ENCODE peak calls at places on chromosomes 11 and 22, in nine cellular contexts. One of them, this sample, is unnamed.

GRCh38 chr22:22953796-22954195 is 66.2 kb downstream of the IGLL5 start:
- DNase-seq in A549: no peak
- DNase-seq in astrocyte of the cerebellum: no peak
- DNase-seq in upper lobe of right lung: no peak
- DNase-seq in activated naive CD4-positive, alpha-beta T cell treated with anti-CD3 and anti-CD28 coated beads, Interleukin-2, amount 50 U/mL, for 16 hours: no peak
- DNase-seq in NCI-H446 treated with DMSO at 0.1 percent for 48 hours: no peak
- DNase-seq in hypothalamus: no peak
- DNase-seq in activated CD4-positive, alpha-beta T cell treated with anti-CD3 and anti-CD28 coated beads for 48 hours: no peak
- DNase-seq in CD8-positive, alpha-beta memory T cell: no peak
- DNase-seq in this sample: no peak

GRCh38 chr11:9529333-9529648 is 44.2 kb upstream of the WEE1 start:
- DNase-seq in activated naive CD4-positive, alpha-beta T cell treated with anti-CD3 and anti-CD28 coated beads, Interleukin-2, amount 50 U/mL, for 16 hours: no peak
- DNase-seq in CD8-positive, alpha-beta memory T cell: no peak
- DNase-seq in activated CD4-positive, alpha-beta T cell treated with anti-CD3 and anti-CD28 coated beads for 48 hours: no peak
- DNase-seq in upper lobe of right lung: no peak
- DNase-seq in hypothalamus: no peak
- DNase-seq in astrocyte of the cerebellum: no peak
- DNase-seq in NCI-H446 treated with DMSO at 0.1 percent for 48 hours: peak
- DNase-seq in A549: no peak
- DNase-seq in this sample: no peak

GRCh38 chr22:32967285-32968101 is 90.7 kb downstream of the SYN3 start:
- DNase-seq in CD8-positive, alpha-beta memory T cell: no peak
- DNase-seq in activated naive CD4-positive, alpha-beta T cell treated with anti-CD3 and anti-CD28 coated beads, Interleukin-2, amount 50 U/mL, for 16 hours: no peak
- DNase-seq in astrocyte of the cerebellum: no peak
- DNase-seq in A549: no peak
- DNase-seq in activated CD4-positive, alpha-beta T cell treated with anti-CD3 and anti-CD28 coated beads for 48 hours: no peak
- DNase-seq in hypothalamus: no peak
- DNase-seq in NCI-H446 treated with DMSO at 0.1 percent for 48 hours: no peak
- DNase-seq in upper lobe of right lung: no peak
- DNase-seq in this sample: no peak

GRCh38 chr22:26835929-26836528 is 178.6 kb downstream of the MIAT start:
- DNase-seq in hypothalamus: no peak
- DNase-seq in upper lobe of right lung: no peak
- DNase-seq in activated CD4-positive, alpha-beta T cell treated with anti-CD3 and anti-CD28 coated beads for 48 hours: peak
- DNase-seq in A549: peak
- DNase-seq in astrocyte of the cerebellum: no peak
- DNase-seq in CD8-positive, alpha-beta memory T cell: no peak
- DNase-seq in NCI-H446 treated with DMSO at 0.1 percent for 48 hours: no peak
- DNase-seq in activated naive CD4-positive, alpha-beta T cell treated with anti-CD3 and anti-CD28 coated beads, Interleukin-2, amount 50 U/mL, for 16 hours: peak
- DNase-seq in this sample: peak

GRCh38 chr11:27718853-27719574 is 18.8 kb upstream of the BDNF start:
- DNase-seq in A549: peak
- DNase-seq in astrocyte of the cerebellum: no peak
- DNase-seq in activated naive CD4-positive, alpha-beta T cell treated with anti-CD3 and anti-CD28 coated beads, Interleukin-2, amount 50 U/mL, for 16 hours: no peak
- DNase-seq in CD8-positive, alpha-beta memory T cell: no peak
- DNase-seq in upper lobe of right lung: peak
- DNase-seq in NCI-H446 treated with DMSO at 0.1 percent for 48 hours: no peak
- DNase-seq in activated CD4-positive, alpha-beta T cell treated with anti-CD3 and anti-CD28 coated beads for 48 hours: peak
- DNase-seq in hypothalamus: no peak
- DNase-seq in this sample: no peak

GRCh38 chr22:17083255-17083654 is 1.5 kb upstream of the IL17RA start:
- DNase-seq in A549: no peak
- DNase-seq in activated naive CD4-positive, alpha-beta T cell treated with anti-CD3 and anti-CD28 coated beads, Interleukin-2, amount 50 U/mL, for 16 hours: no peak
- DNase-seq in CD8-positive, alpha-beta memory T cell: no peak
- DNase-seq in astrocyte of the cerebellum: no peak
- DNase-seq in NCI-H446 treated with DMSO at 0.1 percent for 48 hours: no peak
- DNase-seq in activated CD4-positive, alpha-beta T cell treated with anti-CD3 and anti-CD28 coated beads for 48 hours: no peak
- DNase-seq in upper lobe of right lung: no peak
- DNase-seq in hypothalamus: no peak
- DNase-seq in this sample: no peak

GRCh38 chr22:30204742-30205111 is 41.8 kb downstream of the LIF start:
- DNase-seq in A549: no peak
- DNase-seq in upper lobe of right lung: no peak
- DNase-seq in activated naive CD4-positive, alpha-beta T cell treated with anti-CD3 and anti-CD28 coated beads, Interleukin-2, amount 50 U/mL, for 16 hours: no peak
- DNase-seq in activated CD4-positive, alpha-beta T cell treated with anti-CD3 and anti-CD28 coated beads for 48 hours: no peak
- DNase-seq in NCI-H446 treated with DMSO at 0.1 percent for 48 hours: peak
- DNase-seq in CD8-positive, alpha-beta memory T cell: no peak
- DNase-seq in hypothalamus: no peak
- DNase-seq in astrocyte of the cerebellum: peak
- DNase-seq in this sample: no peak

GRCh38 chr11:133905677-133906156 is 51.1 kb downstream of the IGSF9B start:
- DNase-seq in upper lobe of right lung: peak
- DNase-seq in activated CD4-positive, alpha-beta T cell treated with anti-CD3 and anti-CD28 coated beads for 48 hours: no peak
- DNase-seq in A549: no peak
- DNase-seq in hypothalamus: no peak
- DNase-seq in activated naive CD4-positive, alpha-beta T cell treated with anti-CD3 and anti-CD28 coated beads, Interleukin-2, amount 50 U/mL, for 16 hours: no peak
- DNase-seq in NCI-H446 treated with DMSO at 0.1 percent for 48 hours: no peak
- DNase-seq in CD8-positive, alpha-beta memory T cell: peak
- DNase-seq in astrocyte of the cerebellum: no peak
- DNase-seq in this sample: no peak

GRCh38 chr22:30226192-30226832 is 20.2 kb downstream of the LIF start:
- DNase-seq in astrocyte of the cerebellum: no peak
- DNase-seq in activated naive CD4-positive, alpha-beta T cell treated with anti-CD3 and anti-CD28 coated beads, Interleukin-2, amount 50 U/mL, for 16 hours: no peak
- DNase-seq in NCI-H446 treated with DMSO at 0.1 percent for 48 hours: no peak
- DNase-seq in activated CD4-positive, alpha-beta T cell treated with anti-CD3 and anti-CD28 coated beads for 48 hours: no peak
- DNase-seq in A549: peak
- DNase-seq in hypothalamus: no peak
- DNase-seq in upper lobe of right lung: no peak
- DNase-seq in CD8-positive, alpha-beta memory T cell: no peak
- DNase-seq in this sample: no peak

GRCh38 chr11:58727415-58727797 is 4.3 kb downstream of the GLYAT start:
- DNase-seq in astrocyte of the cerebellum: no peak
- DNase-seq in hypothalamus: no peak
- DNase-seq in upper lobe of right lung: no peak
- DNase-seq in NCI-H446 treated with DMSO at 0.1 percent for 48 hours: no peak
- DNase-seq in activated naive CD4-positive, alpha-beta T cell treated with anti-CD3 and anti-CD28 coated beads, Interleukin-2, amount 50 U/mL, for 16 hours: no peak
- DNase-seq in activated CD4-positive, alpha-beta T cell treated with anti-CD3 and anti-CD28 coated beads for 48 hours: no peak
- DNase-seq in A549: no peak
- DNase-seq in CD8-positive, alpha-beta memory T cell: no peak
- DNase-seq in this sample: no peak

GRCh38 chr11:44629732-44630345 is 64.4 kb downstream of the CD82 start:
- DNase-seq in astrocyte of the cerebellum: no peak
- DNase-seq in hypothalamus: no peak
- DNase-seq in NCI-H446 treated with DMSO at 0.1 percent for 48 hours: no peak
- DNase-seq in activated CD4-positive, alpha-beta T cell treated with anti-CD3 and anti-CD28 coated beads for 48 hours: peak
- DNase-seq in upper lobe of right lung: no peak
- DNase-seq in activated naive CD4-positive, alpha-beta T cell treated with anti-CD3 and anti-CD28 coated beads, Interleukin-2, amount 50 U/mL, for 16 hours: peak
- DNase-seq in A549: no peak
- DNase-seq in CD8-positive, alpha-beta memory T cell: peak
- DNase-seq in this sample: no peak

GRCh38 chr11:55497068-55497467 is 57.2 kb upstream of the OR4C15 start:
- DNase-seq in CD8-positive, alpha-beta memory T cell: no peak
- DNase-seq in astrocyte of the cerebellum: no peak
- DNase-seq in hypothalamus: no peak
- DNase-seq in A549: no peak
- DNase-seq in activated naive CD4-positive, alpha-beta T cell treated with anti-CD3 and anti-CD28 coated beads, Interleukin-2, amount 50 U/mL, for 16 hours: no peak
- DNase-seq in NCI-H446 treated with DMSO at 0.1 percent for 48 hours: no peak
- DNase-seq in upper lobe of right lung: no peak
- DNase-seq in activated CD4-positive, alpha-beta T cell treated with anti-CD3 and anti-CD28 coated beads for 48 hours: no peak
- DNase-seq in this sample: no peak

GRCh38 chr11:27571151-27571840 is 64.7 kb upstream of the LIN7C start:
- DNase-seq in hypothalamus: no peak
- DNase-seq in activated naive CD4-positive, alpha-beta T cell treated with anti-CD3 and anti-CD28 coated beads, Interleukin-2, amount 50 U/mL, for 16 hours: no peak
- DNase-seq in CD8-positive, alpha-beta memory T cell: no peak
- DNase-seq in astrocyte of the cerebellum: peak
- DNase-seq in A549: no peak
- DNase-seq in NCI-H446 treated with DMSO at 0.1 percent for 48 hours: no peak
- DNase-seq in upper lobe of right lung: no peak
- DNase-seq in activated CD4-positive, alpha-beta T cell treated with anti-CD3 and anti-CD28 coated beads for 48 hours: no peak
- DNase-seq in this sample: no peak

GRCh38 chr11:70618471-70619101 is 220.3 kb downstream of the CTTN start:
- DNase-seq in CD8-positive, alpha-beta memory T cell: no peak
- DNase-seq in astrocyte of the cerebellum: no peak
- DNase-seq in NCI-H446 treated with DMSO at 0.1 percent for 48 hours: no peak
- DNase-seq in upper lobe of right lung: no peak
- DNase-seq in hypothalamus: no peak
- DNase-seq in A549: no peak
- DNase-seq in activated CD4-positive, alpha-beta T cell treated with anti-CD3 and anti-CD28 coated beads for 48 hours: no peak
- DNase-seq in activated naive CD4-positive, alpha-beta T cell treated with anti-CD3 and anti-CD28 coated beads, Interleukin-2, amount 50 U/mL, for 16 hours: no peak
- DNase-seq in this sample: no peak

GRCh38 chr11:107157146-107157808 is 139.0 kb upstream of the GUCY1A2 start:
- DNase-seq in hypothalamus: no peak
- DNase-seq in CD8-positive, alpha-beta memory T cell: no peak
- DNase-seq in NCI-H446 treated with DMSO at 0.1 percent for 48 hours: no peak
- DNase-seq in astrocyte of the cerebellum: peak
- DNase-seq in activated naive CD4-positive, alpha-beta T cell treated with anti-CD3 and anti-CD28 coated beads, Interleukin-2, amount 50 U/mL, for 16 hours: no peak
- DNase-seq in A549: no peak
- DNase-seq in activated CD4-positive, alpha-beta T cell treated with anti-CD3 and anti-CD28 coated beads for 48 hours: no peak
- DNase-seq in upper lobe of right lung: no peak
- DNase-seq in this sample: no peak

GRCh38 chr11:70116386-70117077 is 38.4 kb downstream of the ANO1 start:
- DNase-seq in NCI-H446 treated with DMSO at 0.1 percent for 48 hours: no peak
- DNase-seq in A549: no peak
- DNase-seq in upper lobe of right lung: no peak
- DNase-seq in hypothalamus: no peak
- DNase-seq in activated naive CD4-positive, alpha-beta T cell treated with anti-CD3 and anti-CD28 coated beads, Interleukin-2, amount 50 U/mL, for 16 hours: no peak
- DNase-seq in CD8-positive, alpha-beta memory T cell: no peak
- DNase-seq in activated CD4-positive, alpha-beta T cell treated with anti-CD3 and anti-CD28 coated beads for 48 hours: no peak
- DNase-seq in astrocyte of the cerebellum: no peak
- DNase-seq in this sample: no peak

GRCh38 chr11:65802841-65803240 is 16.0 kb downstream of the OVOL1 start:
- DNase-seq in astrocyte of the cerebellum: no peak
- DNase-seq in hypothalamus: no peak
- DNase-seq in activated CD4-positive, alpha-beta T cell treated with anti-CD3 and anti-CD28 coated beads for 48 hours: no peak
- DNase-seq in CD8-positive, alpha-beta memory T cell: no peak
- DNase-seq in upper lobe of right lung: no peak
- DNase-seq in A549: no peak
- DNase-seq in activated naive CD4-positive, alpha-beta T cell treated with anti-CD3 and anti-CD28 coated beads, Interleukin-2, amount 50 U/mL, for 16 hours: no peak
- DNase-seq in NCI-H446 treated with DMSO at 0.1 percent for 48 hours: no peak
- DNase-seq in this sample: no peak

GRCh38 chr11:60121259-60121658 is 32.8 kb downstream of the MS4A2 start:
- DNase-seq in astrocyte of the cerebellum: no peak
- DNase-seq in hypothalamus: no peak
- DNase-seq in NCI-H446 treated with DMSO at 0.1 percent for 48 hours: no peak
- DNase-seq in activated CD4-positive, alpha-beta T cell treated with anti-CD3 and anti-CD28 coated beads for 48 hours: no peak
- DNase-seq in upper lobe of right lung: no peak
- DNase-seq in activated naive CD4-positive, alpha-beta T cell treated with anti-CD3 and anti-CD28 coated beads, Interleukin-2, amount 50 U/mL, for 16 hours: no peak
- DNase-seq in A549: no peak
- DNase-seq in CD8-positive, alpha-beta memory T cell: no peak
- DNase-seq in this sample: no peak

GRCh38 chr11:93034031-93034430 is 64.6 kb downstream of the MTNR1B start:
- DNase-seq in upper lobe of right lung: no peak
- DNase-seq in hypothalamus: no peak
- DNase-seq in NCI-H446 treated with DMSO at 0.1 percent for 48 hours: no peak
- DNase-seq in activated CD4-positive, alpha-beta T cell treated with anti-CD3 and anti-CD28 coated beads for 48 hours: no peak
- DNase-seq in astrocyte of the cerebellum: peak
- DNase-seq in A549: no peak
- DNase-seq in activated naive CD4-positive, alpha-beta T cell treated with anti-CD3 and anti-CD28 coated beads, Interleukin-2, amount 50 U/mL, for 16 hours: no peak
- DNase-seq in CD8-positive, alpha-beta memory T cell: no peak
- DNase-seq in this sample: no peak

GRCh38 chr11:34599406-34599901 is 21.4 kb upstream of the EHF start:
- DNase-seq in activated CD4-positive, alpha-beta T cell treated with anti-CD3 and anti-CD28 coated beads for 48 hours: no peak
- DNase-seq in NCI-H446 treated with DMSO at 0.1 percent for 48 hours: no peak
- DNase-seq in activated naive CD4-positive, alpha-beta T cell treated with anti-CD3 and anti-CD28 coated beads, Interleukin-2, amount 50 U/mL, for 16 hours: no peak
- DNase-seq in hypothalamus: no peak
- DNase-seq in astrocyte of the cerebellum: no peak
- DNase-seq in upper lobe of right lung: no peak
- DNase-seq in A549: peak
- DNase-seq in CD8-positive, alpha-beta memory T cell: no peak
- DNase-seq in this sample: no peak

This sample was measured in CD4-positive, CD25-positive, alpha-beta regulatory T cell.